ENCODE peak calls at places on chromosome 22, in four cellular contexts. V is CD8-positive, alpha-beta T cell; A is A549; X is cardiac muscle cell. G is an unnamed sample.

GRCh38 chr22:37176464-37177061 is 11.5 kb downstream of the C1QTNF6 start:
- DNase-seq in A (no peak), X (peak; percentile 89), V (no peak), G (peak; percentile 12)

GRCh38 chr22:36136475-36136874 is 24.1 kb downstream of the APOL3 start:
- DNase-seq in A (no peak), V (no peak), X (peak; percentile 44), G (no peak)

GRCh38 chr22:30860176-30861105 is 108.1 kb downstream of the MORC2 start:
- DNase-seq in V (no peak), A (no peak), X (no peak), G (no peak)

GRCh38 chr22:44098966-44099530 is 74.9 kb downstream of the PARVB start:
- DNase-seq in X (no peak), A (no peak), V (no peak), G (no peak)

GRCh38 chr22:20430641-20431519 is 6.7 kb downstream of the SCARF2 start:
- DNase-seq in A (peak; percentile 73), X (no peak), V (peak; percentile 62), G (peak; percentile 79)

GRCh38 chr22:48605125-48605524 is 1222.5 kb downstream of the BRD1 start:
- DNase-seq in X (no peak), A (no peak), V (no peak), G (no peak)

GRCh38 chr22:25447067-25447688 is 117.3 kb upstream of the GRK3 start:
- DNase-seq in X (no peak), V (no peak), A (no peak), G (no peak)

GRCh38 chr22:47370448-47371262 is 608.2 kb downstream of the TBC1D22A start:
- DNase-seq in X (no peak), V (no peak), A (no peak), G (no peak)

GRCh38 chr22:38953577-38954413 is 3.6 kb upstream of the APOBEC3A start:
- DNase-seq in A (peak; percentile 38), V (no peak), X (no peak), G (no peak)

GRCh38 chr22:39253427-39254070 is 8.8 kb upstream of the PDGFB start:
- DNase-seq in X (peak; percentile 70), A (peak; percentile 86), V (peak; percentile 15), G (peak; percentile 40)

GRCh38 chr22:20393705-20394476 is at the start of gene ZNF74:
- DNase-seq in V (peak; percentile 83), A (peak; percentile 31), X (peak; percentile 95), G (peak; percentile 91)

GRCh38 chr22:44357962-44358553 is 45.3 kb upstream of the SHISAL1 start:
- DNase-seq in A (no peak), V (no peak), X (peak; percentile 54), G (peak; percentile 36)

GRCh38 chr22:48711669-48712068 is 1116.0 kb downstream of the BRD1 start:
- DNase-seq in V (no peak), X (no peak), A (no peak), G (no peak)

GRCh38 chr22:50192825-50193204 is 7.1 kb downstream of the TRABD start:
- DNase-seq in A (no peak), V (peak; percentile 69), X (no peak), G (no peak)

GRCh38 chr22:47172771-47173534 is 410.5 kb downstream of the TBC1D22A start:
- DNase-seq in V (no peak), X (no peak), A (no peak), G (no peak)

GRCh38 chr22:47659467-47660302 is 897.2 kb downstream of the TBC1D22A start:
- DNase-seq in V (no peak), A (no peak), X (no peak), G (no peak)

GRCh38 chr22:35264986-35265385 is 7.7 kb downstream of the HMGXB4 start:
- DNase-seq in V (no peak), X (no peak), A (no peak), G (no peak)

GRCh38 chr22:50308986-50309600 is 1.6 kb upstream of the PLXNB2 start:
- DNase-seq in X (no peak), V (no peak), A (no peak), G (peak; percentile 23)

GRCh38 chr22:35900483-35901168 is 128.0 kb downstream of the RBFOX2 start:
- DNase-seq in X (peak; percentile 27), A (no peak), V (no peak), G (no peak)

DNA sequence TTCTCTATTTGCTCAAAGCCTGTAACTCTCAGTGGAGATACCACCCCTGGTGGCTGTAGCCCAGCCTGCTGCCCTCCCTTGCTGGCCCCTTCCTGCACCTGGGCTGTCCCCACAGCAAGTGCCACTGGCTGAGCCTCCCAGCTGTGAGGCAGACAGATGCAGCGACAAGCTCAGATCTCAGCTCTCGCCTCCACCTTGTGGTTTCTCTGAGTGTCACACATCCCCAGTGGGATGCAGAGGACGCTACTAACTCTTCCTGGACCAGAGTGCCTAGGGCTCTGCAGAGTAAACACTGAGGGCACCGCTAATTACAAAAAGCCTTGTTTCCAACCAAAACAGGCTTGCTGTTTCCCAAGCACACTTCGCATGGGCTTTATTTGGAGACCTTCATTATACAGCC is 8.9 kb downstream of the YPEL1 start:
- DNase-seq in A (peak; percentile 20), V (peak; percentile 43), X (no peak), G (peak; percentile 66)
- TF ChIP-seq CTCF in A (peak; percentile 8), V (peak; percentile 46), X (no peak), G (peak; percentile 60)

GRCh38 chr22:42930810-42931420 is 73.8 kb upstream of the ARFGAP3 start:
- DNase-seq in A (no peak), X (no peak), V (no peak), G (no peak)
- TF ChIP-seq CTCF in A (no peak), X (no peak), V (no peak), G (no peak)

DNA sequence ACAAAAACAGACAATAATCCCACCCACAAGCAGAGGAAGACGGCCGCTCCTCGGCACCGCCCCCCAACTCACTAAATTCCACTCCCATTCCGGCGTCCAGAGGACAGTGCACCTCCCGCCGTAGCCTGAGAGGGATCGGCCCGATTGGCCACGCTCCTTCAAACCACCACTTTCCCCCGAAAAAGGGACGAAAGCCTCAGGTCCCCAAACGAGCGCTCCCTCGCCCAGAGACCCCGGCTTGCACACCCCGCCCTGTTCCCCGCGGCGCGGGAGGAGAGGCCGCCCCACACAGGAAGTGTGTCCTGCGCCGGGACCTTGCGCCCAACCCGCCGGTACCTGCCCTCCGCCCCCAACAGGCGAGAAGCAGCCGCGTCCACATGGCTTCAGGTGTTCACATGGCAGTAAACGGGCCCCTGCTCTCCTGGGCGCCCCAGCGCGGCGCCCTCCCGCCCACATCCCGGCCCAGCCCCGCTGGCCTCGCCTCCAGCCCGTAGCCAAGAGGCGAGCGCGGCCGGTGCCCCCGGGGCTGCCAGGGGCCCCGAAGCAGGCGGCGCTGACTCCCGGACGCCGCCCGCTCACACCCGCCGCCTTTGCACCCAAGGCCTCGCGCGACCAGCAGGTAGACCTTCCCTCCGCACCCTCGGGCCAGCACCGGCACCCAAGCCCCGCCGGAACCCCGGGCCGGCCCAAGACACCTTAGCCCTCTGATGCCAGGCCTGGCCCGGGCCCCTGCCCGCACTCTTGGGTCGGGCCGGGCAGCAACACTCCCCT is 861 bp downstream of the TCF20 start:
- DNase-seq in V (peak; percentile 76), X (peak; percentile 15), A (peak; percentile 68), G (peak; percentile 59)
- TF ChIP-seq CTCF in V (peak; percentile 18), X (no peak), A (no peak), G (peak; percentile 16)

GRCh38 chr22:32446321-32446720 is 17.9 kb downstream of the BPIFC start:
- DNase-seq in V (no peak), A (no peak), X (no peak), G (no peak)

GRCh38 chr22:32448980-32449379 is 15.3 kb downstream of the BPIFC start:
- DNase-seq in X (no peak), A (no peak), V (no peak), G (no peak)

GRCh38 chr22:32444068-32444467 is 20.2 kb downstream of the BPIFC start:
- DNase-seq in X (peak; percentile 1), V (no peak), A (peak; percentile 13), G (no peak)
- TF ChIP-seq CTCF in X (peak; percentile 15), V (no peak), A (peak; percentile 29), G (no peak)

GRCh38 chr22:46000081-46001027 is 23.4 kb upstream of the WNT7B start:
- DNase-seq in V (no peak), A (no peak), X (no peak), G (no peak)

GRCh38 chr22:45999379-45999971 is 22.5 kb upstream of the WNT7B start:
- DNase-seq in X (no peak), A (no peak), V (no peak), G (no peak)

GRCh38 chr22:46002757-46003270 is 25.9 kb upstream of the WNT7B start:
- DNase-seq in V (no peak), X (no peak), A (peak; percentile 38), G (no peak)

GRCh38 chr22:46001426-46002106 is 24.6 kb upstream of the WNT7B start:
- DNase-seq in V (no peak), X (no peak), A (no peak), G (no peak)

GRCh38 chr22:46001046-46001425 is 24.1 kb upstream of the WNT7B start:
- DNase-seq in X (no peak), V (no peak), A (no peak), G (no peak)
- TF ChIP-seq CTCF in X (no peak), V (no peak), A (no peak), G (no peak)

G was measured in glutamatergic neuron.